ENCODE peak calls at places on chromosomes 6 and 20, in nine cellular contexts. T, I, C, V, S, H, G, Z and B are unnamed samples.

GRCh38 chr6:7976485-7977010 is 66.0 kb upstream of the TXNDC5 start:
- DNase-seq in T (no peak), I (no peak), C (no peak), V (no peak), S (no peak), H (no peak), G (no peak), Z (no peak), B (no peak)

GRCh38 chr6:125363010-125363359 is 61.2 kb upstream of the HDDC2 start:
- DNase-seq in T (no peak), I (no peak), C (no peak), V (no peak), S (no peak), H (no peak), G (no peak), Z (no peak), B (no peak)

GRCh38 chr6:22569281-22570184 is at the start of gene HDGFL1:
- DNase-seq in T (no peak), I (no peak), C (no peak), V (no peak), S (no peak), H (no peak), G (no peak), Z (no peak), B (no peak)

GRCh38 chr6:42818878-42819277 is 37.0 kb downstream of the BICRAL start:
- DNase-seq in T (no peak), I (no peak), C (no peak), V (no peak), S (no peak), H (no peak), G (no peak), Z (no peak), B (no peak)

GRCh38 chr6:143408151-143408786 is 42.2 kb downstream of the ADAT2 start:
- DNase-seq in T (no peak), I (no peak), C (no peak), V (no peak), S (no peak), H (no peak), G (no peak), Z (no peak), B (no peak)

GRCh38 chr6:71079707-71080106 is 122.8 kb upstream of the B3GAT2 start:
- DNase-seq in T (no peak), I (no peak), C (no peak), V (peak), S (no peak), H (no peak), G (no peak), Z (no peak), B (no peak)

GRCh38 chr20:32528905-32529670 is 56.0 kb downstream of the NOL4L start:
- DNase-seq in T (no peak), I (no peak), C (no peak), V (no peak), S (no peak), H (no peak), G (no peak), Z (no peak), B (no peak)

GRCh38 chr20:39967806-39968205 is 721.2 kb downstream of the MAFB start:
- DNase-seq in T (no peak), I (no peak), C (no peak), V (no peak), S (no peak), H (no peak), G (no peak), Z (no peak), B (no peak)

GRCh38 chr20:42219005-42219404 is 600.8 kb upstream of the CHD6 start:
- DNase-seq in T (no peak), I (no peak), C (no peak), V (no peak), S (no peak), H (no peak), G (no peak), Z (no peak), B (no peak)

GRCh38 chr20:1263853-1264252 is 2.2 kb upstream of the SNPH start:
- DNase-seq in T (no peak), I (no peak), C (no peak), V (no peak), S (no peak), H (no peak), G (no peak), Z (no peak), B (no peak)

GRCh38 chr6:17899491-17899890 is 87.9 kb downstream of the KIF13A start:
- DNase-seq in T (no peak), I (no peak), C (no peak), V (no peak), S (no peak), H (no peak), G (no peak), Z (no peak), B (no peak)

GRCh38 chr6:36032245-36032644 is 4.6 kb downstream of the MAPK14 start:
- DNase-seq in T (no peak), I (no peak), C (no peak), V (no peak), S (no peak), H (no peak), G (no peak), Z (no peak), B (no peak)

GRCh38 chr20:50276119-50277063 is 85.8 kb downstream of the CEBPB start:
- DNase-seq in T (no peak), I (no peak), C (no peak), V (no peak), S (no peak), H (no peak), G (no peak), Z (no peak), B (no peak)

GRCh38 chr20:63128956-63129355 is 87.0 kb downstream of the YTHDF1 start:
- DNase-seq in T (no peak), I (no peak), C (no peak), V (no peak), S (peak), H (no peak), G (no peak), Z (no peak), B (no peak)

GRCh38 chr6:135202821-135203220 is 21.7 kb downstream of the MYB start:
- DNase-seq in T (no peak), I (no peak), C (no peak), V (no peak), S (no peak), H (no peak), G (no peak), Z (no peak), B (no peak)

GRCh38 chr6:167744681-167745659 is 81.7 kb upstream of the AFDN start:
- DNase-seq in T (no peak), I (no peak), C (no peak), V (no peak), S (no peak), H (no peak), G (no peak), Z (no peak), B (no peak)

GRCh38 chr6:86031713-86032112 is 389.0 kb upstream of the SYNCRIP start:
- DNase-seq in T (peak), I (no peak), C (no peak), V (no peak), S (no peak), H (no peak), G (no peak), Z (no peak), B (no peak)

GRCh38 chr6:92354270-92354831 is 1065.0 kb downstream of the EPHA7 start:
- DNase-seq in T (no peak), I (no peak), C (no peak), V (no peak), S (no peak), H (no peak), G (no peak), Z (no peak), B (no peak)

GRCh38 chr20:38152175-38153010 is 12.7 kb downstream of the TGM2 start:
- DNase-seq in T (no peak), I (no peak), C (no peak), V (no peak), S (no peak), H (peak), G (no peak), Z (no peak), B (no peak)

GRCh38 chr6:170435766-170436165 is 117.3 kb downstream of the PSMB1 start:
- DNase-seq in T (no peak), I (no peak), C (no peak), V (no peak), S (no peak), H (no peak), G (no peak), Z (no peak), B (no peak)

GRCh38 chr20:50126662-50127061 is 13.7 kb upstream of the UBE2V1 start:
- DNase-seq in T (no peak), I (no peak), C (no peak), V (no peak), S (no peak), H (no peak), G (no peak), Z (no peak), B (no peak)

GRCh38 chr6:15754035-15754705 is 91.3 kb upstream of the DTNBP1 start:
- DNase-seq in T (no peak), I (no peak), C (no peak), V (no peak), S (no peak), H (no peak), G (no peak), Z (no peak), B (no peak)

GRCh38 chr6:118918326-118918725 is 16.6 kb downstream of the MCM9 start:
- DNase-seq in T (no peak), I (no peak), C (no peak), V (no peak), S (no peak), H (no peak), G (no peak), Z (no peak), B (no peak)

GRCh38 chr20:32231245-32231644 is 23.6 kb downstream of the POFUT1 start:
- DNase-seq in T (no peak), I (no peak), C (no peak), V (no peak), S (no peak), H (no peak), G (no peak), Z (no peak), B (no peak)

GRCh38 chr6:138162104-138162946 is 586 bp downstream of the ARFGEF3 start:
- DNase-seq in T (peak), I (no peak), C (peak), V (no peak), S (peak), H (peak), G (no peak), Z (peak), B (no peak)

GRCh38 chr6:43749461-43749860 is 20.6 kb upstream of the VEGFA start:
- DNase-seq in T (no peak), I (no peak), C (no peak), V (no peak), S (peak), H (no peak), G (no peak), Z (no peak), B (no peak)

GRCh38 chr20:11195169-11195568 is 521.4 kb upstream of the JAG1 start:
- DNase-seq in T (no peak), I (no peak), C (peak), V (no peak), S (no peak), H (no peak), G (no peak), Z (no peak), B (no peak)

GRCh38 chr6:34067814-34068213 is 78.1 kb downstream of the GRM4 start:
- DNase-seq in T (no peak), I (no peak), C (no peak), V (no peak), S (no peak), H (no peak), G (no peak), Z (no peak), B (no peak)

GRCh38 chr6:35294308-35294945 is 3.2 kb upstream of the DEF6 start:
- DNase-seq in T (peak), I (peak), C (peak), V (no peak), S (no peak), H (peak), G (peak), Z (peak), B (peak)

GRCh38 chr6:684831-685636 is 7.9 kb downstream of the EXOC2 start:
- DNase-seq in T (no peak), I (no peak), C (no peak), V (no peak), S (no peak), H (no peak), G (no peak), Z (no peak), B (no peak)

GRCh38 chr6:87830834-87831374 is 128.9 kb upstream of the AKIRIN2 start:
- DNase-seq in T (no peak), I (no peak), C (no peak), V (no peak), S (no peak), H (no peak), G (no peak), Z (no peak), B (no peak)

GRCh38 chr20:2283706-2284423 is 11.9 kb upstream of the TGM3 start:
- DNase-seq in T (no peak), I (no peak), C (no peak), V (no peak), S (no peak), H (no peak), G (no peak), Z (no peak), B (no peak)

GRCh38 chr20:986733-987355 is 15.3 kb downstream of the RSPO4 start:
- DNase-seq in T (no peak), I (no peak), C (no peak), V (no peak), S (no peak), H (no peak), G (no peak), Z (no peak), B (no peak)

GRCh38 chr6:143074101-143074500 is 13.4 kb downstream of the AIG1 start:
- DNase-seq in T (no peak), I (no peak), C (no peak), V (no peak), S (no peak), H (no peak), G (no peak), Z (no peak), B (no peak)

GRCh38 chr20:58328836-58329235 is 19.3 kb downstream of the RAB22A start:
- DNase-seq in T (no peak), I (no peak), C (no peak), V (no peak), S (no peak), H (no peak), G (no peak), Z (no peak), B (no peak)

GRCh38 chr6:150934380-150934779 is 68.9 kb downstream of the MTHFD1L start:
- DNase-seq in T (no peak), I (no peak), C (no peak), V (peak), S (no peak), H (no peak), G (no peak), Z (no peak), B (no peak)

GRCh38 chr6:69887026-69887425 is 20.7 kb downstream of the COL19A1 start:
- DNase-seq in T (no peak), I (no peak), C (no peak), V (no peak), S (no peak), H (no peak), G (no peak), Z (no peak), B (no peak)

GRCh38 chr6:141580988-141581387 is 551.7 kb upstream of the GJE1 start:
- DNase-seq in T (no peak), I (no peak), C (no peak), V (peak), S (no peak), H (no peak), G (no peak), Z (no peak), B (no peak)

GRCh38 chr6:101545171-101545570 is 151.7 kb downstream of the GRIK2 start:
- DNase-seq in T (no peak), I (no peak), C (no peak), V (no peak), S (no peak), H (no peak), G (no peak), Z (no peak), B (no peak)